ENCODE peak calls at places on chromosomes 1 and 21, in seven cellular contexts. One of them, this sample, is unnamed.
A peak's percentile ranks its signal among the peaks of the same experiment; 100 is the strongest.

GRCh38 chr1:177354247-177354646 is 183.5 kb downstream of the BRINP2 start:
- DNase-seq in astrocyte of the spinal cord: no peak
- DNase-seq in neural progenitor cell: no peak
- DNase-seq in brain microvascular endothelial cell: no peak
- DNase-seq in IMR-90: no peak
- DNase-seq in CD8-positive, alpha-beta T cell: no peak
- DNase-seq in heart left ventricle: no peak
- DNase-seq in this sample: no peak

GRCh38 chr1:33338495-33339211 is 17.8 kb upstream of the A3GALT2 start:
- DNase-seq in astrocyte of the spinal cord: peak; percentile 75
- DNase-seq in neural progenitor cell: peak; percentile 94
- DNase-seq in brain microvascular endothelial cell: peak; percentile 78
- DNase-seq in IMR-90: peak; percentile 87
- DNase-seq in CD8-positive, alpha-beta T cell: no peak
- DNase-seq in heart left ventricle: peak; percentile 66
- DNase-seq in this sample: no peak

GRCh38 chr1:92065042-92065441 is 10.2 kb downstream of the SETSIP start:
- DNase-seq in astrocyte of the spinal cord: no peak
- DNase-seq in neural progenitor cell: no peak
- DNase-seq in brain microvascular endothelial cell: no peak
- DNase-seq in IMR-90: no peak
- DNase-seq in CD8-positive, alpha-beta T cell: no peak
- DNase-seq in heart left ventricle: no peak
- DNase-seq in this sample: no peak

GRCh38 chr1:59262631-59263030 is 34.3 kb upstream of the FGGY start:
- DNase-seq in astrocyte of the spinal cord: no peak
- DNase-seq in neural progenitor cell: no peak
- DNase-seq in brain microvascular endothelial cell: no peak
- DNase-seq in IMR-90: no peak
- DNase-seq in CD8-positive, alpha-beta T cell: no peak
- DNase-seq in heart left ventricle: no peak
- DNase-seq in this sample: no peak

GRCh38 chr21:35398366-35398982 is 349.4 kb upstream of the RUNX1 start:
- DNase-seq in astrocyte of the spinal cord: peak; percentile 36
- DNase-seq in neural progenitor cell: no peak
- DNase-seq in brain microvascular endothelial cell: no peak
- DNase-seq in IMR-90: peak; percentile 15
- DNase-seq in CD8-positive, alpha-beta T cell: no peak
- DNase-seq in heart left ventricle: no peak
- DNase-seq in this sample: no peak

GRCh38 chr1:230263573-230264195 is 162.4 kb downstream of the PGBD5 start:
- DNase-seq in astrocyte of the spinal cord: no peak
- DNase-seq in neural progenitor cell: no peak
- DNase-seq in brain microvascular endothelial cell: no peak
- DNase-seq in IMR-90: no peak
- DNase-seq in CD8-positive, alpha-beta T cell: peak; percentile 7
- DNase-seq in heart left ventricle: no peak
- DNase-seq in this sample: no peak

GRCh38 chr1:36881071-36881405 is 153.3 kb downstream of the GRIK3 start:
- DNase-seq in astrocyte of the spinal cord: no peak
- DNase-seq in neural progenitor cell: no peak
- DNase-seq in brain microvascular endothelial cell: no peak
- DNase-seq in IMR-90: no peak
- DNase-seq in CD8-positive, alpha-beta T cell: no peak
- DNase-seq in heart left ventricle: no peak
- DNase-seq in this sample: no peak

GRCh38 chr1:200231787-200232222 is 178.0 kb downstream of the ZNF281 start:
- DNase-seq in astrocyte of the spinal cord: peak; percentile 35
- DNase-seq in neural progenitor cell: no peak
- DNase-seq in brain microvascular endothelial cell: no peak
- DNase-seq in IMR-90: peak; percentile 45
- DNase-seq in CD8-positive, alpha-beta T cell: no peak
- DNase-seq in heart left ventricle: no peak
- DNase-seq in this sample: no peak

GRCh38 chr1:180896161-180896560 is 16.5 kb upstream of the KIAA1614 start:
- DNase-seq in astrocyte of the spinal cord: no peak
- DNase-seq in neural progenitor cell: no peak
- DNase-seq in brain microvascular endothelial cell: no peak
- DNase-seq in IMR-90: no peak
- DNase-seq in CD8-positive, alpha-beta T cell: no peak
- DNase-seq in heart left ventricle: no peak
- DNase-seq in this sample: no peak

GRCh38 chr1:213586609-213586972 is 401.2 kb upstream of the PROX1 start:
- DNase-seq in astrocyte of the spinal cord: no peak
- DNase-seq in neural progenitor cell: no peak
- DNase-seq in brain microvascular endothelial cell: no peak
- DNase-seq in IMR-90: no peak
- DNase-seq in CD8-positive, alpha-beta T cell: no peak
- DNase-seq in heart left ventricle: no peak
- DNase-seq in this sample: no peak

GRCh38 chr1:6497215-6497866 is 5.9 kb upstream of the PLEKHG5 start:
- DNase-seq in astrocyte of the spinal cord: no peak
- DNase-seq in neural progenitor cell: peak; percentile 92
- DNase-seq in brain microvascular endothelial cell: no peak
- DNase-seq in IMR-90: no peak
- DNase-seq in CD8-positive, alpha-beta T cell: peak; percentile 66
- DNase-seq in heart left ventricle: peak; percentile 73
- DNase-seq in this sample: no peak

DNA sequence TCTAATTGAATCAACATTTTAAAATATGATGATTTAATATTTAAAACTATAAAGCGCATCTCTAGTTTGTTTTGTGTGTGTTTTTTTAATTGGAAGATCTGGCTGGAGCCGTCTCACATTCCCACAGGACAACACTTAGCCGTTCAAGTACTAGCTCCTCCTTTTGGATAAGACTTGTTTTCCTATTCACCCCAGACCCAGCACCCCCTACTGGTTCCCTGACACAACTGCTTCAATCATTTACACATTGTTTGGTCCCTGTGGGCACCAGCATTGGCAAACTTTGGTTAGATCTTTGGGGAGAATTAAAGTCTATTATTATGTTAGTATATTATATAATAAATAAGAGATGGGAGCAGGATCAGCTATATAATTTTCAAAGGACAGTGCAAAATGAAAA is 34.5 kb downstream of the TYW3 start:
- DNase-seq in astrocyte of the spinal cord: no peak
- DNase-seq in neural progenitor cell: peak; percentile 40
- DNase-seq in brain microvascular endothelial cell: peak; percentile 11
- DNase-seq in IMR-90: peak; percentile 2
- DNase-seq in CD8-positive, alpha-beta T cell: no peak
- DNase-seq in heart left ventricle: no peak
- DNase-seq in this sample: no peak
- TF ChIP-seq CTCF in astrocyte of the spinal cord: no peak
- TF ChIP-seq CTCF in neural progenitor cell: peak; percentile 55
- TF ChIP-seq CTCF in brain microvascular endothelial cell: peak; percentile 63
- TF ChIP-seq CTCF in IMR-90: peak; percentile 27
- TF ChIP-seq CTCF in CD8-positive, alpha-beta T cell: no peak
- TF ChIP-seq CTCF in heart left ventricle: no peak
- TF ChIP-seq CTCF in this sample: no peak

DNA sequence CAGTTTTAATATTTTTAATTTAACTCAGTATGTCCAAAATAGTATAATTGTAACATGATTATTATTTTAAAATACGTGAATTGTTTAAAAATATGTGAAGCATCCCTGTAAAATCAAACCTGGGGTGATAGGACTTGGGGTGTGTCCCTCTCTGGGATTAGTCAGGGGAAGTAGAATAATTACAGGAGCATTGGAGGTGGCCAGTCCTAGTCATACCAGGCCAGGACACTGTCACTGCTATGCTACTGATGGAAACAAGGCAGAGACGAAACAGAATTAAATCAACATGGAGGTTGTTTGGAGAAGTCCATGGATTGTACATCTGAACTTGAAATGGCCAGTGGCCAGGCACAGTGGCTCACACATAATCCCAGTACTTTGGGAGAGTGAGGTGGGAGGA is 16.9 kb downstream of the SZRD1 start:
- DNase-seq in astrocyte of the spinal cord: no peak
- DNase-seq in neural progenitor cell: no peak
- DNase-seq in brain microvascular endothelial cell: no peak
- DNase-seq in IMR-90: no peak
- DNase-seq in CD8-positive, alpha-beta T cell: no peak
- DNase-seq in heart left ventricle: no peak
- DNase-seq in this sample: no peak
- TF ChIP-seq CTCF in astrocyte of the spinal cord: no peak
- TF ChIP-seq CTCF in neural progenitor cell: no peak
- TF ChIP-seq CTCF in brain microvascular endothelial cell: no peak
- TF ChIP-seq CTCF in IMR-90: no peak
- TF ChIP-seq CTCF in CD8-positive, alpha-beta T cell: no peak
- TF ChIP-seq CTCF in heart left ventricle: no peak
- TF ChIP-seq CTCF in this sample: no peak

GRCh38 chr1:244370060-244370637 is 81.6 kb downstream of the ADSS2 start:
- DNase-seq in astrocyte of the spinal cord: no peak
- DNase-seq in neural progenitor cell: no peak
- DNase-seq in brain microvascular endothelial cell: no peak
- DNase-seq in IMR-90: no peak
- DNase-seq in CD8-positive, alpha-beta T cell: no peak
- DNase-seq in heart left ventricle: no peak
- DNase-seq in this sample: no peak
- TF ChIP-seq CTCF in astrocyte of the spinal cord: no peak
- TF ChIP-seq CTCF in neural progenitor cell: no peak
- TF ChIP-seq CTCF in brain microvascular endothelial cell: no peak
- TF ChIP-seq CTCF in IMR-90: no peak
- TF ChIP-seq CTCF in CD8-positive, alpha-beta T cell: no peak
- TF ChIP-seq CTCF in heart left ventricle: no peak
- TF ChIP-seq CTCF in this sample: no peak

GRCh38 chr1:226436472-226436854 is 28.6 kb upstream of the PARP1 start:
- DNase-seq in astrocyte of the spinal cord: no peak
- DNase-seq in neural progenitor cell: no peak
- DNase-seq in brain microvascular endothelial cell: no peak
- DNase-seq in IMR-90: no peak
- DNase-seq in CD8-positive, alpha-beta T cell: no peak
- DNase-seq in heart left ventricle: no peak
- DNase-seq in this sample: no peak

GRCh38 chr1:226436855-226437491 is 29.1 kb upstream of the PARP1 start:
- DNase-seq in astrocyte of the spinal cord: no peak
- DNase-seq in neural progenitor cell: no peak
- DNase-seq in brain microvascular endothelial cell: no peak
- DNase-seq in IMR-90: no peak
- DNase-seq in CD8-positive, alpha-beta T cell: no peak
- DNase-seq in heart left ventricle: no peak
- DNase-seq in this sample: no peak

GRCh38 chr1:226441629-226442028 is 33.7 kb upstream of the PARP1 start:
- DNase-seq in astrocyte of the spinal cord: no peak
- DNase-seq in neural progenitor cell: no peak
- DNase-seq in brain microvascular endothelial cell: no peak
- DNase-seq in IMR-90: no peak
- DNase-seq in CD8-positive, alpha-beta T cell: no peak
- DNase-seq in heart left ventricle: no peak
- DNase-seq in this sample: no peak

GRCh38 chr1:226440512-226440911 is 32.6 kb upstream of the PARP1 start:
- DNase-seq in astrocyte of the spinal cord: no peak
- DNase-seq in neural progenitor cell: no peak
- DNase-seq in brain microvascular endothelial cell: no peak
- DNase-seq in IMR-90: no peak
- DNase-seq in CD8-positive, alpha-beta T cell: no peak
- DNase-seq in heart left ventricle: no peak
- DNase-seq in this sample: no peak

GRCh38 chr1:226438007-226438406 is 30.1 kb upstream of the PARP1 start:
- DNase-seq in astrocyte of the spinal cord: no peak
- DNase-seq in neural progenitor cell: no peak
- DNase-seq in brain microvascular endothelial cell: no peak
- DNase-seq in IMR-90: no peak
- DNase-seq in CD8-positive, alpha-beta T cell: no peak
- DNase-seq in heart left ventricle: no peak
- DNase-seq in this sample: no peak
- TF ChIP-seq CTCF in astrocyte of the spinal cord: peak; percentile 5
- TF ChIP-seq CTCF in neural progenitor cell: peak; percentile 31
- TF ChIP-seq CTCF in brain microvascular endothelial cell: no peak
- TF ChIP-seq CTCF in IMR-90: peak; percentile 10
- TF ChIP-seq CTCF in CD8-positive, alpha-beta T cell: peak; percentile 43
- TF ChIP-seq CTCF in heart left ventricle: no peak
- TF ChIP-seq CTCF in this sample: no peak

GRCh38 chr1:90723561-90724108 is 6.5 kb upstream of the BARHL2 start:
- DNase-seq in astrocyte of the spinal cord: no peak
- DNase-seq in neural progenitor cell: peak; percentile 82
- DNase-seq in brain microvascular endothelial cell: no peak
- DNase-seq in IMR-90: no peak
- DNase-seq in CD8-positive, alpha-beta T cell: no peak
- DNase-seq in heart left ventricle: no peak
- DNase-seq in this sample: no peak
- TF ChIP-seq CTCF in astrocyte of the spinal cord: no peak
- TF ChIP-seq CTCF in neural progenitor cell: peak; percentile 73
- TF ChIP-seq CTCF in brain microvascular endothelial cell: peak; percentile 31
- TF ChIP-seq CTCF in IMR-90: no peak
- TF ChIP-seq CTCF in CD8-positive, alpha-beta T cell: no peak
- TF ChIP-seq CTCF in heart left ventricle: peak; percentile 5
- TF ChIP-seq CTCF in this sample: no peak

GRCh38 chr1:220089650-220090556 is at the start of gene BPNT1:
- DNase-seq in astrocyte of the spinal cord: peak; percentile 96
- DNase-seq in neural progenitor cell: peak; percentile 94
- DNase-seq in brain microvascular endothelial cell: peak; percentile 92
- DNase-seq in IMR-90: peak; percentile 93
- DNase-seq in CD8-positive, alpha-beta T cell: peak; percentile 98
- DNase-seq in heart left ventricle: peak; percentile 94
- DNase-seq in this sample: peak; percentile 88
- TF ChIP-seq CTCF in astrocyte of the spinal cord: no peak
- TF ChIP-seq CTCF in neural progenitor cell: no peak
- TF ChIP-seq CTCF in brain microvascular endothelial cell: peak; percentile 4
- TF ChIP-seq CTCF in IMR-90: no peak
- TF ChIP-seq CTCF in CD8-positive, alpha-beta T cell: no peak
- TF ChIP-seq CTCF in heart left ventricle: no peak
- TF ChIP-seq CTCF in this sample: no peak

This sample was measured in activated B cell treated with CpG ODN at 0.5 μM for 24 hours.